ENCODE peak calls at places on chromosomes 1 and 21, in nine cellular contexts. J is hypothalamus; U is fibroblast of the aortic adventitia; T is upper lobe of right lung; V is stimulated activated CD4-positive, alpha-beta T cell treated with anti-CD3 and anti-CD28 coated beads, TNF-alpha, amount 100 ng/mL, for 1 hour; F is amniotic stem cell; A is NCI-H1048; Q is GM18507; H is Calu3. L is an unnamed sample.

GRCh38 chr1:54658164-54658913 is 16.8 kb downstream of the MROH7 start:
- DNase-seq in T (no peak), A (no peak), J (no peak), H (no peak), Q (no peak), U (no peak), V (no peak), F (no peak), L (no peak)

GRCh38 chr1:32394890-32395415 is 712 bp upstream of the BSDC1 start:
- DNase-seq in T (no peak), Q (no peak), A (no peak), V (no peak), U (no peak), F (no peak), H (no peak), J (no peak), L (peak)

GRCh38 chr1:51956528-51957509 is 33.7 kb downstream of the RAB3B start:
- DNase-seq in Q (no peak), V (no peak), F (no peak), U (peak), A (no peak), H (no peak), J (no peak), T (no peak), L (peak)

GRCh38 chr21:44780140-44780508 is 21.5 kb downstream of the UBE2G2 start:
- DNase-seq in Q (no peak), U (no peak), V (no peak), T (no peak), A (no peak), H (no peak), J (no peak), F (no peak), L (no peak)

GRCh38 chr1:181151378-181152326 is 63.2 kb downstream of the IER5 start:
- DNase-seq in H (no peak), Q (no peak), A (no peak), J (no peak), T (no peak), U (no peak), V (no peak), F (no peak), L (peak)

GRCh38 chr1:64080947-64081562 is 122.4 kb upstream of the UBE2U start:
- DNase-seq in U (peak), F (peak), V (no peak), Q (no peak), T (no peak), A (no peak), J (no peak), H (no peak), L (peak)

GRCh38 chr1:183159960-183160359 is 26.1 kb upstream of the LAMC2 start:
- DNase-seq in Q (no peak), F (no peak), J (no peak), H (peak), A (peak), T (peak), U (no peak), V (no peak), L (peak)

GRCh38 chr1:172456344-172456769 is 12.5 kb upstream of the PIGC start:
- DNase-seq in Q (no peak), F (no peak), U (no peak), J (no peak), A (no peak), H (no peak), T (no peak), V (no peak), L (no peak)

GRCh38 chr21:42554251-42554937 is 40.7 kb downstream of the SLC37A1 start:
- DNase-seq in Q (no peak), T (peak), H (no peak), F (no peak), U (no peak), A (no peak), V (no peak), J (no peak), L (no peak)

GRCh38 chr1:151539321-151540020 is 638 bp upstream of the TUFT1 start:
- DNase-seq in U (peak), J (no peak), T (peak), V (no peak), A (peak), F (peak), Q (peak), H (peak), L (peak)

GRCh38 chr1:54772951-54773350 is 8.6 kb upstream of the PARS2 start:
- DNase-seq in T (no peak), U (no peak), Q (no peak), A (no peak), F (no peak), H (no peak), J (no peak), V (no peak), L (no peak)

GRCh38 chr21:15222711-15223110 is 157.9 kb upstream of the NRIP1 start:
- DNase-seq in F (no peak), H (no peak), A (no peak), V (no peak), Q (no peak), J (no peak), U (peak), T (no peak), L (peak)

GRCh38 chr1:42476605-42477004 is 13.5 kb downstream of the CCDC30 start:
- DNase-seq in V (no peak), U (no peak), H (no peak), Q (no peak), T (no peak), J (no peak), F (no peak), A (no peak), L (no peak)

GRCh38 chr1:213014642-213015041 is 1.0 kb downstream of the ANGEL2 start:
- DNase-seq in H (no peak), T (no peak), F (no peak), Q (no peak), A (no peak), V (no peak), U (peak), J (no peak), L (peak)

GRCh38 chr1:12541274-12542137 is 76.5 kb downstream of the DHRS3 start:
- DNase-seq in T (peak), H (peak), V (no peak), Q (no peak), A (no peak), F (no peak), J (no peak), U (peak), L (peak)

GRCh38 chr1:172745014-172745413 is 86.1 kb downstream of the FASLG start:
- DNase-seq in J (no peak), F (peak), T (no peak), U (peak), Q (peak), H (peak), A (peak), V (no peak), L (peak)

GRCh38 chr1:55064071-55064581 is 24.8 kb downstream of the PCSK9 start:
- DNase-seq in F (no peak), V (no peak), A (no peak), Q (no peak), T (peak), U (peak), H (no peak), J (no peak), L (no peak)

GRCh38 chr1:156490401-156491032 is 10.1 kb downstream of the MEF2D start:
- DNase-seq in A (no peak), H (no peak), Q (no peak), J (no peak), U (no peak), V (no peak), T (peak), F (no peak), L (no peak)